ENCODE peak calls at places on chromosomes 11 and 22, in six cellular contexts. O is neuronal stem cell; J is CD4-positive, alpha-beta memory T cell; E is right lobe of liver; L is endothelial cell of umbilical vein; G is stomach. D is an unnamed sample. For H3K4me1, the result is how much of the 10 kb centered on the place peaks cover.

GRCh38 chr11:12998336-12998735 is 10.8 kb upstream of the RASSF10 start:
- DNase-seq in L (no peak), J (no peak), E (no peak), O (no peak), G (no peak), D (no peak)

GRCh38 chr11:66842501-66842895 is 743 bp upstream of the RCE1 start:
- DNase-seq in G (no peak), O (no peak), E (no peak), J (no peak), L (no peak), D (no peak)

GRCh38 chr11:74678591-74679512 is 52.4 kb downstream of the CHRDL2 start:
- DNase-seq in J (no peak), G (peak), E (no peak), L (no peak), O (no peak), D (no peak)

GRCh38 chr11:66915866-66916265 is 42.3 kb downstream of the PC start:
- DNase-seq in J (no peak), E (no peak), O (no peak), G (no peak), L (no peak), D (no peak)

GRCh38 chr22:24088796-24089195 is 77.7 kb downstream of the CABIN1 start:
- DNase-seq in G (no peak), L (no peak), J (no peak), O (no peak), E (no peak), D (no peak)

GRCh38 chr22:23762866-23763578 is at the start of gene C22orf15:
- DNase-seq in G (no peak), L (peak), E (no peak), O (no peak), J (no peak), D (no peak)

GRCh38 chr11:33500865-33501479 is 199.7 kb downstream of the C11orf91 start:
- DNase-seq in L (peak), E (no peak), G (no peak), O (peak), J (no peak), D (no peak)

GRCh38 chr22:41910050-41910598 is 4.8 kb downstream of the SHISA8 start:
- DNase-seq in O (no peak), J (no peak), L (no peak), E (no peak), G (no peak), D (no peak)

GRCh38 chr11:35688023-35688422 is 25.4 kb downstream of the TRIM44 start:
- DNase-seq in L (peak), G (no peak), O (no peak), E (no peak), J (no peak), D (no peak)

GRCh38 chr11:65445604-65446445 is 23.2 kb downstream of the NEAT1 start:
- DNase-seq in L (peak), J (no peak), O (no peak), G (peak), E (peak), D (peak)

GRCh38 chr22:26746311-26746710 is 88.9 kb downstream of the MIAT start:
- DNase-seq in J (no peak), E (no peak), G (no peak), O (no peak), L (no peak), D (no peak)

GRCh38 chr22:28282346-28282745 is 363.3 kb upstream of the PITPNB start:
- DNase-seq in G (no peak), O (no peak), J (no peak), E (no peak), L (no peak), D (no peak)

GRCh38 chr11:10414659-10415058 is 40.4 kb upstream of the AMPD3 start:
- DNase-seq in J (peak), O (no peak), L (peak), G (no peak), E (peak), D (no peak)

GRCh38 chr11:24496728-24497396 is at the start of gene LUZP2:
- DNase-seq in L (peak), E (peak), G (no peak), O (peak), J (no peak), D (no peak)

GRCh38 chr11:94938399-94939055 is 34.8 kb downstream of the CWC15 start:
- DNase-seq in E (peak), G (no peak), O (no peak), J (no peak), L (peak), D (no peak)

GRCh38 chr11:11558352-11558751 is 63.5 kb downstream of the GALNT18 start:
- DNase-seq in E (no peak), O (no peak), J (no peak), G (no peak), L (no peak), D (peak)

GRCh38 chr22:30206964-30207363 is 39.6 kb downstream of the LIF start:
- DNase-seq in J (no peak), G (peak), L (peak), O (peak), E (peak), D (peak)

GRCh38 chr22:38871360-38872171 is 450 bp downstream of the CBX6 start:
- DNase-seq in L (no peak), O (no peak), E (peak), G (peak), J (peak), D (no peak)

GRCh38 chr22:27391092-27391770 is 410.3 kb downstream of the MN1 start:
- DNase-seq in G (no peak), J (no peak), O (no peak), E (no peak), L (no peak), D (no peak)

GRCh38 chr11:47166368-47166767 is 10.3 kb downstream of the ARFGAP2 start:
- DNase-seq in O (no peak), G (no peak), L (no peak), E (no peak), J (no peak), D (no peak)

GRCh38 chr11:88827018-88827676 is 238.6 kb downstream of the GRM5 start:
- DNase-seq in J (no peak), O (no peak), L (no peak), E (no peak), G (no peak), D (no peak)

GRCh38 chr11:12160231-12160630 is 49.8 kb downstream of the MICAL2 start:
- DNase-seq in J (no peak), L (no peak), O (no peak), E (no peak), G (no peak), D (no peak)

GRCh38 chr11:73838443-73839122 is 38.1 kb downstream of the COA4 start:
- DNase-seq in G (no peak), L (no peak), E (no peak), O (no peak), J (no peak), D (no peak)

GRCh38 chr22:20035375-20036084 is 14.6 kb downstream of the TANGO2 start:
- DNase-seq in J (no peak), E (no peak), G (no peak), L (no peak), O (no peak), D (no peak)
- H3K4me3 ChIP-seq in J (no peak), E (no peak), G (no peak), L (no peak), O (no peak), D (no peak)

GRCh38 chr11:69983571-69983877 is 94.6 kb upstream of the ANO1 start:
- DNase-seq in G (no peak), L (no peak), E (no peak), J (no peak), O (no peak), D (no peak)

GRCh38 chr11:69982675-69983570 is 95.2 kb upstream of the ANO1 start:
- DNase-seq in E (no peak), L (no peak), G (no peak), O (no peak), J (no peak), D (no peak)

GRCh38 chr11:69978841-69979614 is 99.1 kb upstream of the ANO1 start:
- DNase-seq in E (no peak), J (no peak), O (no peak), G (no peak), L (peak), D (no peak)

GRCh38 chr11:69979632-69980031 is 98.5 kb upstream of the ANO1 start:
- DNase-seq in O (no peak), L (no peak), G (no peak), E (no peak), J (no peak), D (no peak)

DNA sequence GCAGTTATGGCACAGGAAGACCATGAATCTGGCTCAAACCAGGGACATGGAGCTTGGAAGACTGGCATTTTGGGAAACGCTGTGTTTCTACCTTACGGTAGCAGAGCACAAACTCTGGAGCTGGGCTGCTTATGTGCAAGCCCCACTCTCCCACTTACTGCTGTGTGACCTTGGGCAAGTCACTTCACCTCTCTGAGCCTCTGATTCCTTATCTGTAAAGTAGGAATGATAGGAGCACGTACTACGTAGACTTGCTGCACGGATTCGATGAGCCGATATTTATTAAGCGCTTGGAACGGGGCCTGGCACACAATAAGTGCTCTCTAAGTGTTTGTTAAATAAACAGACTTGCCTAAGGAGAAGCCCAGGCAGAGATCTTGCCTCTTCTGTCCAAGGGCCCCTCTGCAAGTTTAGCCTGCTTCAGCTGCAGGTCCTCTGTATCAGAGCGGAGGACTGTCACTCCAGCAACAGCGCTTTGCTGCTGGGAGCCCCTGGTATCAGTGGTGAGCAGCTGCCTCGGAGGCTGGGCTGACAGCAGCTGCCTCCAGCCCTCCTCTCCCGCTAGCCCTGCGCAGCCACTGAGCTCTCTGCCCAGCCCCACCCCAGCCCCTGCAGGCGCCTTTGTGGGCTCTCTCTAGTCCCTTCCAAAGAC is 96.9 kb upstream of the ANO1 start:
- DNase-seq in G (no peak), J (no peak), L (no peak), O (no peak), E (no peak), D (no peak)
- H3K4me1 ChIP-seq in G (under half), J (under half), L (under half), O (under half), E (under half), D (under half)

DNA sequence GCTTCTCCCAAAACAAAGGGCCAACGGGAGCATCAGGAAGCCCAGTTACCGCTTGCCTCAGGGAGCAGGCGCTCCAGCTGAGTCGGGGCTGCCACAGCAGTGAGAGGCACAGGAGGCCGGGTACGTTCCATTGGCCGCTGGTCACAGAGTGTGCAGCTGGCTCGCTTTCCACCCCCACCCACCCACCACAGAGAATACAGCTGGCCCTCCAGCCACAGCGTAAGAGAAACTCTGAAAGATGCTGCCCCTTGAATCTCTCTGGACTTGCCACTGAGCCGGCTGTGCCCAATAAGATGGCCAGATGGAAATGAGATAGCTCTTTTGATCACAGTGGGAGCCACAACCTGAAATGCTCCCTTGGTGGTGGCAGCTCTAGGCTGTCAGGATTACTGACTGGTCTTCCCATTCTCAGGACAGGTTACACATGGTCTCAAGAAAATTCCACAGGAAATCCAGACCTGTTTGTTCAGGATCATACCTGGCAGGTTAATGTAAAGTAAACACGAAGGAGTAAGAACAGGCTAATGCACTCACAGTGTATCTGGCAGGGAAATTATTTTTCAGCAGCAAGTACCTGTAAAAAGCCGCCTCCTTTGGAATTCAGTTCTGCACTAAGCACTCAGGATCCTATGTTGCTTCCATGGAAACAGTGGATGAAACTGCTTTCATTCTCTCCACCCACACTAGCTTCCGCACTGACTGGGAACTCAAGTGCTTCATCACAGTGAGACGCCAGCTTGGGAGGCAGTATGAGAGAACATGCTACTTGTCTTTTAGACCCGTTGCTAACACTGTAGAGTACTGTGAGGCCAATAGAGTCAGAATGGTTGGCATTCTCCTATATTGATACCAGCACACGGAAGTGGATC is 16.5 kb downstream of the SIAE start:
- DNase-seq in E (no peak), J (no peak), G (no peak), L (no peak), O (no peak), D (no peak)
- H3K4me3 ChIP-seq in E (no peak), J (no peak), G (no peak), L (no peak), O (peak), D (no peak)

GRCh38 chr11:82996966-82997606 is 74.6 kb downstream of the RAB30 start:
- DNase-seq in E (no peak), J (no peak), L (peak), O (no peak), G (peak), D (no peak)
- H3K4me1 ChIP-seq in E (under half), J (under half), L (under half), O (under half), G (under half), D (under half)

D was measured in lung.